ENCODE peak calls at places on chromosomes 16 and 17, in four cellular contexts. W is activated naive CD8-positive, alpha-beta T cell treated with anti-CD3 and anti-CD28 coated beads for 36 hours; I is heart left ventricle; Z is OCI-M1. M is an unnamed sample.

GRCh38 chr17:14310584-14310983 is 9.7 kb downstream of the HS3ST3B1 start:
- DNase-seq in W (no peak), I (no peak), Z (no peak), M (no peak)

GRCh38 chr16:89000207-89000959 is 23.4 kb upstream of the CBFA2T3 start:
- DNase-seq in W (no peak), I (no peak), Z (no peak), M (no peak)

GRCh38 chr17:12580640-12581039 is 85.0 kb upstream of the MYOCD start:
- DNase-seq in W (no peak), I (no peak), Z (peak), M (no peak)

GRCh38 chr17:39194089-39194984 is 3.1 kb downstream of the CACNB1 start:
- DNase-seq in W (no peak), I (no peak), Z (no peak), M (peak)

GRCh38 chr16:22163806-22164205 is 1.5 kb downstream of the SDR42E2 start:
- DNase-seq in W (no peak), I (no peak), Z (no peak), M (no peak)

GRCh38 chr17:82091264-82092066 is 6.6 kb downstream of the FASN start:
- DNase-seq in W (no peak), I (no peak), Z (no peak), M (no peak)

GRCh38 chr17:60311936-60312335 is 80.0 kb downstream of the USP32 start:
- DNase-seq in W (no peak), I (no peak), Z (no peak), M (no peak)

GRCh38 chr17:59893617-59894100 is 738 bp downstream of the RPS6KB1 start:
- DNase-seq in W (no peak), I (no peak), Z (peak), M (peak)

GRCh38 chr16:23356941-23357340 is 54.8 kb downstream of the SCNN1B start:
- DNase-seq in W (no peak), I (no peak), Z (no peak), M (no peak)

GRCh38 chr16:67169642-67170167 is 633 bp upstream of the NOL3 start:
- DNase-seq in W (peak), I (no peak), Z (peak), M (peak)

GRCh38 chr17:40450175-40450574 is 6.9 kb downstream of the IGFBP4 start:
- DNase-seq in W (peak), I (no peak), Z (peak), M (peak)

GRCh38 chr17:10156579-10157488 is 41.6 kb downstream of the GAS7 start:
- DNase-seq in W (no peak), I (peak), Z (peak), M (no peak)

GRCh38 chr17:55547027-55547670 is 35.9 kb upstream of the SMIM36 start:
- DNase-seq in W (no peak), I (no peak), Z (peak), M (no peak)

GRCh38 chr17:193841-194806 is 12.7 kb upstream of the DOC2B start:
- DNase-seq in W (no peak), I (no peak), Z (no peak), M (no peak)

GRCh38 chr16:13436641-13437423 is 483.1 kb upstream of the ERCC4 start:
- DNase-seq in W (no peak), I (no peak), Z (peak), M (no peak)

GRCh38 chr17:39927928-39928867 is 666 bp downstream of the LRRC3C start:
- DNase-seq in W (peak), I (peak), Z (peak), M (no peak)

GRCh38 chr16:28985206-28985605 is 354 bp downstream of the LAT start:
- DNase-seq in W (no peak), I (no peak), Z (no peak), M (no peak)

GRCh38 chr16:25108054-25108453 is 3.5 kb upstream of the LCMT1 start:
- DNase-seq in W (peak), I (no peak), Z (peak), M (peak)

GRCh38 chr17:80475949-80476876 is at the start of gene NPTX1:
- DNase-seq in W (peak), I (no peak), Z (no peak), M (no peak)